ENCODE peak calls at places on chromosomes 3 and 15, in eight cellular contexts. Q is suprapubic skin, P is A549, G is K562, B is GM12878, N is sigmoid colon, F is HepG2, S is SK-N-SH. D is an unnamed sample.

GRCh38 chr15:72389231-72389630 is 8.9 kb upstream of the TMEM202 start:
- DNase-seq in Q (no peak), P (no peak), G (no peak), B (no peak), N (no peak), F (no peak), S (no peak), D (peak)

GRCh38 chr15:45522931-45523331 is 376 bp upstream of the SLC30A4 start:
- DNase-seq in Q (peak), P (peak), G (no peak), B (no peak), N (no peak), F (no peak), S (no peak), D (no peak)

GRCh38 chr3:110016235-110016634 is 678.9 kb upstream of the DPPA4 start:
- DNase-seq in Q (no peak), P (no peak), G (no peak), B (no peak), N (no peak), F (no peak), S (no peak), D (no peak)

GRCh38 chr3:30632065-30632464 is 25.7 kb downstream of the TGFBR2 start:
- DNase-seq in Q (no peak), P (no peak), G (no peak), B (no peak), N (no peak), F (no peak), S (no peak), D (no peak)

GRCh38 chr15:79769081-79769481 is 127.7 kb downstream of the MTHFS start:
- DNase-seq in Q (no peak), P (peak), G (no peak), B (no peak), N (no peak), F (peak), S (peak), D (no peak)

GRCh38 chr3:157931517-157931916 is 174.7 kb downstream of the SHOX2 start:
- DNase-seq in Q (no peak), P (no peak), G (no peak), B (no peak), N (no peak), F (no peak), S (no peak), D (no peak)

GRCh38 chr3:59451041-59451763 is 401.4 kb upstream of the CFAP20DC start:
- DNase-seq in Q (no peak), P (no peak), G (no peak), B (peak), N (no peak), F (no peak), S (no peak), D (no peak)

GRCh38 chr3:134817297-134817696 is 22.2 kb downstream of the EPHB1 start:
- DNase-seq in Q (no peak), P (no peak), G (no peak), B (no peak), N (no peak), F (no peak), S (no peak), D (no peak)

GRCh38 chr3:99741588-99741987 is 76.1 kb upstream of the CMSS1 start:
- DNase-seq in Q (no peak), P (no peak), G (no peak), B (no peak), N (no peak), F (no peak), S (no peak), D (no peak)

GRCh38 chr3:15014606-15015328 is 50.3 kb downstream of the MRPS25 start:
- DNase-seq in Q (no peak), P (no peak), G (no peak), B (no peak), N (no peak), F (no peak), S (no peak), D (no peak)

GRCh38 chr3:119630562-119631329 is 29.6 kb downstream of the POPDC2 start:
- DNase-seq in Q (no peak), P (no peak), G (no peak), B (no peak), N (no peak), F (no peak), S (no peak), D (no peak)

GRCh38 chr3:16512435-16513140 is 911 bp downstream of the RFTN1 start:
- DNase-seq in Q (peak), P (no peak), G (no peak), B (no peak), N (peak), F (no peak), S (peak), D (peak)

GRCh38 chr3:187208159-187208558 is 10.9 kb downstream of the RTP1 start:
- DNase-seq in Q (no peak), P (no peak), G (no peak), B (no peak), N (no peak), F (no peak), S (no peak), D (no peak)

GRCh38 chr3:196260784-196261183 is 26.7 kb downstream of the PCYT1A start:
- DNase-seq in Q (no peak), P (no peak), G (no peak), B (no peak), N (no peak), F (no peak), S (no peak), D (no peak)

GRCh38 chr15:41633609-41634008 is 26.6 kb upstream of the MGA start:
- DNase-seq in Q (no peak), P (no peak), G (no peak), B (no peak), N (no peak), F (no peak), S (no peak), D (no peak)

GRCh38 chr3:138936763-138937689 is 9.9 kb downstream of the FOXL2 start:
- DNase-seq in Q (no peak), P (no peak), G (no peak), B (no peak), N (no peak), F (no peak), S (peak), D (no peak)

GRCh38 chr3:49349617-49350114 is 8.5 kb downstream of the GPX1 start:
- DNase-seq in Q (no peak), P (no peak), G (peak), B (no peak), N (no peak), F (no peak), S (no peak), D (no peak)

GRCh38 chr15:100588638-100589242 is 13.2 kb downstream of the LINS1 start:
- DNase-seq in Q (no peak), P (peak), G (no peak), B (no peak), N (no peak), F (no peak), S (no peak), D (no peak)

GRCh38 chr3:187935623-187936156 is 190.4 kb upstream of the BCL6 start:
- DNase-seq in Q (no peak), P (no peak), G (no peak), B (peak), N (no peak), F (no peak), S (peak), D (no peak)

GRCh38 chr3:111572061-111572460 is 23.1 kb downstream of the ZBED2 start:
- DNase-seq in Q (no peak), P (no peak), G (no peak), B (no peak), N (no peak), F (no peak), S (no peak), D (no peak)

GRCh38 chr15:77497942-77498361 is 77.3 kb downstream of the HMG20A start:
- DNase-seq in Q (no peak), P (no peak), G (no peak), B (no peak), N (no peak), F (no peak), S (peak), D (no peak)

GRCh38 chr3:4740397-4741105 is 238.7 kb upstream of the BHLHE40 start:
- DNase-seq in Q (no peak), P (no peak), G (no peak), B (no peak), N (peak), F (no peak), S (no peak), D (no peak)

GRCh38 chr3:2097641-2098191 is 950 bp upstream of the CNTN4 start:
- DNase-seq in Q (no peak), P (no peak), G (no peak), B (no peak), N (no peak), F (no peak), S (peak), D (no peak)

GRCh38 chr3:40417845-40418543 is 31.0 kb downstream of the ENTPD3 start:
- DNase-seq in Q (no peak), P (peak), G (peak), B (no peak), N (no peak), F (no peak), S (peak), D (no peak)

GRCh38 chr15:70512772-70513362 is 250.5 kb downstream of the UACA start:
- DNase-seq in Q (no peak), P (peak), G (peak), B (no peak), N (no peak), F (peak), S (peak), D (peak)

GRCh38 chr3:7978104-7978457 is 523.5 kb upstream of the LMCD1 start:
- DNase-seq in Q (no peak), P (no peak), G (no peak), B (no peak), N (no peak), F (no peak), S (peak), D (no peak)

GRCh38 chr3:147816770-147817169 is 407.6 kb downstream of the ZIC1 start:
- DNase-seq in Q (no peak), P (peak), G (no peak), B (no peak), N (peak), F (no peak), S (no peak), D (no peak)

GRCh38 chr3:134463676-134464611 is 21.8 kb downstream of the ANAPC13 start:
- DNase-seq in Q (peak), P (no peak), G (no peak), B (no peak), N (peak), F (no peak), S (peak), D (no peak)

DNA sequence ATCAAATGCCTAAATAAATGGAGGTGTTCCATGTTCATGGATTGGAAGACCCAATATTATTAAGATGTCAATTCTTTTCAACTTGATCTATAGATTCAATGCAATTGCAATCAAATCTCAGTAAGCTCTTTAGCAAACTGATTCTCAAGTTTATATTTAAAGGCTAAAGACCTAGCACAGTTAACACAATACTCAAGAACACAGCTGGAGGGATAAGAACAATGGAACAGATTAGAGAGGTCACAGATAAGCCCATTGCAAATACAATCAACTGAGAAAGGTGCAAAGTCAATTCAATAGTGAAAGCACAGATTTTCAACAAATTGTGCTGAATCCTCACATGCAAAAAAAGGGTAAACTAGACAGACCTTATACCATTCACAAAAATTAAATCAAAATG is 198.9 kb downstream of the P3H2 start:
- DNase-seq in Q (no peak), P (no peak), G (no peak), B (no peak), N (no peak), F (no peak), S (no peak), D (no peak)
- TF ChIP-seq EP300 in Q (no peak), P (no peak), G (no peak), B (no peak), N (no peak), F (no peak), S (no peak), D (no peak)

DNA sequence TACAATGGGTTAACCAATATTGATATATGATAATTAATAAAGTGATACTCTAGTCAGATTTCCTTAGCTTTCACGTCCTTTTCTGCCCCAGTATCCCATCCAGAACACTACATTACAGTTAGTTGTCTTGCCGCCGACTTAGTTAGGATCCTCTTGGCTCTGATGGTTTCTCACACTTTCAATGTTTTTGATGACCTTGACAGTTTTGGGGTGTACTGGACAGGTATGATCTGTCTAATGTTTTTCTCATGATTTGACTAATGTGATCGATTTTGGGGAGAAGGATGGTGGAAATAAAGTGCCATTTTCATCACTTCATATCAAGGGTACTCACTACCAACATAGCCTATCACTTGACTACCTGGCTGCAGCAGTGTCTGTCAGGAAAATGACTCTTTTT is 245.0 kb upstream of the TMC3 start:
- DNase-seq in Q (no peak), P (no peak), G (no peak), B (no peak), N (no peak), F (no peak), S (no peak), D (no peak)
- TF ChIP-seq EP300 in Q (no peak), P (no peak), G (no peak), B (no peak), N (no peak), F (no peak), S (no peak), D (no peak)

DNA sequence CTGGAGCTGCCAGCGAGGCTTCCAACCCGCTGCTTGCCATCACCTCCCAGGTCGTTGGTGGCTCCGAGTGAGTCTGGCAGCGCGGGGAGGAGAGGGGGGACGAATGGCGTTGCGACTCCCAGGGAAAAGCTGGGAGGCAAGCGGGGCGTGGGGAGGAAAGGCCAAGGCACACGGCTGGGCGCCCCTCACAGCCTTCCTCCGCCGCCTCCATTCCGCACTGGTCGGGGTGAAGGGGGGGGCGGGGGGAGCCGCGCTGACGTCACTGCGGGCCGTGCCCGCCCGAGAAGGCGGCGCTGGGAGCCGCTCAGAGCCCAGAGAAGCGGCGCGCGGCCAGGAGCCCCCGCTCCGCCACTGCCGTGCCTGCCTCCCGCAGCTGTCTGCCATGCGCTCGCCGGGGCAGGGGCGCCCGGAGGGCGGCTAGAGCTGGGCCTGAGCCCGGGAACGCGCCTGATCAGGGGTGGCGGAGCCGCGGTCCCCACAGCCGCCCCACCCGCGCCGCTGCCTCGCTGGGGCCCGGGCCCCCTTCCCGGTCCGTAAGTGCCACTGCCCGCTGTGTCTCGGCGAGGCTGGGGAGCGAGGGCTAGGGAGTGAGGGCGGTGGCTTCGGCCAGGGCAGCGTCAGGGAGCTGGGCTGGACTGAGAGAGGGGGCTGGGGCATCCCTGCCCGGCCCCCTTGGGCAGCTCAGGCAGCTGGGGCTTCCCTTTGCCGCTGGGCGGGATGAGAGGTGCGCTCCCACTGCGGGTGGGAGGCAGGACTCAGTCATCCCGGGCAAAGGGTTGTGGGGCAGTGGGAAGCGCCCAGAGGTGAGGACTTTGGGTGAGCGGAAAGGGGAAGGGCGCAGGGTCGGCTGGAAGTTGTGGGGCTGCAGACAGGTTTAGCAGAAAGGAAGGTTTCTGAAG is 27.8 kb upstream of the POLG start:
- DNase-seq in Q (no peak), P (no peak), G (no peak), B (no peak), N (no peak), F (no peak), S (peak), D (no peak)
- TF ChIP-seq EP300 in Q (no peak), P (no peak), G (no peak), B (no peak), N (no peak), F (no peak), S (no peak), D (no peak)

GRCh38 chr3:12135029-12135634 is 23.6 kb downstream of the TIMP4 start:
- DNase-seq in Q (peak), P (peak), G (peak), B (no peak), N (peak), F (peak), S (peak), D (peak)
- TF ChIP-seq EP300 in Q (no peak), P (no peak), G (no peak), B (no peak), N (no peak), F (no peak), S (no peak), D (no peak)

GRCh38 chr3:9036327-9037112 is 73.2 kb upstream of the RAD18 start:
- DNase-seq in Q (peak), P (no peak), G (no peak), B (no peak), N (peak), F (no peak), S (peak), D (peak)
- TF ChIP-seq EP300 in Q (no peak), P (no peak), G (no peak), B (no peak), N (no peak), F (no peak), S (no peak), D (no peak)